ENCODE peak calls at places on chromosomes 4 and X, in seven cellular contexts. O, Y, P, S, J, A and V are unnamed samples.

GRCh38 chr4:84647307-84647884 is 64.5 kb downstream of the CDS1 start:
- DNase-seq in O (no peak), Y (no peak), P (no peak), S (no peak), J (no peak), A (no peak), V (no peak)

GRCh38 chr4:151324449-151325319 is 721 bp downstream of the SH3D19 start:
- DNase-seq in O (no peak), Y (peak), P (no peak), S (peak), J (peak), A (peak), V (peak)

GRCh38 chr4:159171287-159171686 is 68.4 kb downstream of the RAPGEF2 start:
- DNase-seq in O (no peak), Y (no peak), P (no peak), S (no peak), J (peak), A (no peak), V (no peak)

GRCh38 chrX:76148753-76149152 is 24.1 kb upstream of the PBDC1 start:
- DNase-seq in O (no peak), Y (peak), P (no peak), S (no peak), J (peak), A (no peak), V (no peak)

GRCh38 chr4:35559559-35560365 is 684.6 kb downstream of the ARAP2 start:
- DNase-seq in O (no peak), Y (no peak), P (no peak), S (no peak), J (no peak), A (peak), V (peak)

GRCh38 chr4:148065069-148065468 is 333.2 kb downstream of the ARHGAP10 start:
- DNase-seq in O (no peak), Y (no peak), P (no peak), S (no peak), J (peak), A (no peak), V (no peak)

GRCh38 chr4:185969657-185970056 is 99.3 kb upstream of the TLR3 start:
- DNase-seq in O (no peak), Y (no peak), P (no peak), S (no peak), J (no peak), A (no peak), V (no peak)

GRCh38 chr4:177479063-177479462 is 36.8 kb upstream of the AGA start:
- DNase-seq in O (no peak), Y (no peak), P (no peak), S (no peak), J (no peak), A (no peak), V (no peak)

GRCh38 chrX:149230689-149231088 is 274.4 kb downstream of the IDS start:
- DNase-seq in O (no peak), Y (no peak), P (no peak), S (no peak), J (no peak), A (no peak), V (no peak)

GRCh38 chr4:21451032-21451431 is 497.5 kb downstream of the KCNIP4 start:
- DNase-seq in O (no peak), Y (no peak), P (no peak), S (no peak), J (peak), A (no peak), V (no peak)

GRCh38 chr4:79227896-79228295 is 98.0 kb downstream of the NAA11 start:
- DNase-seq in O (no peak), Y (no peak), P (no peak), S (no peak), J (no peak), A (no peak), V (no peak)

GRCh38 chrX:121958886-121959285 is 911.5 kb downstream of the GLUD2 start:
- DNase-seq in O (no peak), Y (no peak), P (no peak), S (no peak), J (no peak), A (no peak), V (no peak)

GRCh38 chr4:156598138-156598681 is 373.4 kb downstream of the PDGFC start:
- DNase-seq in O (no peak), Y (no peak), P (no peak), S (no peak), J (peak), A (no peak), V (no peak)

GRCh38 chr4:159420162-159421057 is 317.5 kb downstream of the RAPGEF2 start:
- DNase-seq in O (no peak), Y (no peak), P (no peak), S (no peak), J (no peak), A (peak), V (no peak)

GRCh38 chr4:130568746-130569145 is 1472.8 kb downstream of the C4orf33 start:
- DNase-seq in O (no peak), Y (no peak), P (no peak), S (no peak), J (no peak), A (no peak), V (no peak)

GRCh38 chr4:138192113-138192512 is 50.0 kb downstream of the SLC7A11 start:
- DNase-seq in O (no peak), Y (no peak), P (no peak), S (peak), J (peak), A (no peak), V (peak)

GRCh38 chrX:11287505-11287904 is 5.7 kb upstream of the AMELX start:
- DNase-seq in O (no peak), Y (no peak), P (no peak), S (no peak), J (no peak), A (no peak), V (no peak)

GRCh38 chr4:8746523-8747466 is 124.8 kb downstream of the HMX1 start:
- DNase-seq in O (no peak), Y (no peak), P (no peak), S (no peak), J (no peak), A (no peak), V (no peak)

GRCh38 chrX:46589977-46590723 is 16.6 kb downstream of the CHST7 start:
- DNase-seq in O (no peak), Y (no peak), P (no peak), S (no peak), J (no peak), A (no peak), V (no peak)

GRCh38 chrX:69137911-69138310 is 27.3 kb downstream of the PJA1 start:
- DNase-seq in O (no peak), Y (no peak), P (no peak), S (no peak), J (no peak), A (no peak), V (no peak)

GRCh38 chrX:130728208-130728607 is 174.8 kb downstream of the ENOX2 start:
- DNase-seq in O (no peak), Y (no peak), P (no peak), S (no peak), J (peak), A (no peak), V (no peak)

GRCh38 chrX:44314855-44315254 is 28.6 kb downstream of the EFHC2 start:
- DNase-seq in O (no peak), Y (no peak), P (no peak), S (no peak), J (no peak), A (no peak), V (no peak)

GRCh38 chrX:30597258-30598012 is 19.9 kb upstream of the TASL start:
- DNase-seq in O (peak), Y (no peak), P (no peak), S (no peak), J (no peak), A (no peak), V (no peak)

GRCh38 chrX:39766882-39767281 is 330.9 kb downstream of the BCOR start:
- DNase-seq in O (no peak), Y (no peak), P (peak), S (no peak), J (peak), A (no peak), V (no peak)

GRCh38 chr4:154073107-154073817 is 284.4 kb upstream of the SFRP2 start:
- DNase-seq in O (no peak), Y (no peak), P (no peak), S (no peak), J (peak), A (no peak), V (no peak)

GRCh38 chr4:1337376-1337831 is 9.6 kb upstream of the UVSSA start:
- DNase-seq in O (no peak), Y (no peak), P (no peak), S (peak), J (no peak), A (no peak), V (peak)

GRCh38 chr4:130309221-130309620 is 1213.3 kb downstream of the C4orf33 start:
- DNase-seq in O (no peak), Y (no peak), P (no peak), S (no peak), J (no peak), A (no peak), V (no peak)

GRCh38 chrX:68930576-68931317 is 101.9 kb downstream of the EFNB1 start:
- DNase-seq in O (no peak), Y (no peak), P (no peak), S (no peak), J (peak), A (no peak), V (no peak)

GRCh38 chrX:129622757-129623301 is 31.9 kb downstream of the APLN start:
- DNase-seq in O (no peak), Y (no peak), P (no peak), S (no peak), J (peak), A (no peak), V (no peak)

GRCh38 chr4:73606465-73606974 is 13.7 kb downstream of the RASSF6 start:
- DNase-seq in O (peak), Y (no peak), P (peak), S (no peak), J (no peak), A (no peak), V (no peak)